ENCODE peak calls at places on chromosomes 5 and 9, in five cellular contexts. E, O, U, B and V are unnamed samples.

GRCh38 chr5:78547731-78548189 is 100.8 kb downstream of the LHFPL2 start:
- DNase-seq in B (no peak), E (peak; percentile 93), O (no peak), U (no peak), V (peak; percentile 97)

GRCh38 chr5:90381213-90381929 is 28.2 kb downstream of the CETN3 start:
- DNase-seq in B (no peak), U (no peak), O (no peak), E (no peak), V (no peak)

GRCh38 chr5:154543380-154543779 is 65.4 kb upstream of the HAND1 start:
- DNase-seq in O (no peak), B (no peak), U (no peak), E (no peak), V (peak; percentile 8)

GRCh38 chr5:51832934-51833470 is 449.8 kb downstream of the ISL1 start:
- DNase-seq in U (no peak), E (no peak), O (no peak), B (no peak), V (no peak)

GRCh38 chr9:22049411-22049810 is 40.3 kb upstream of the CDKN2B start:
- DNase-seq in B (no peak), E (no peak), U (no peak), O (no peak), V (peak; percentile 59)

GRCh38 chr9:127903557-127904475 is 4.4 kb upstream of the ST6GALNAC6 start:
- DNase-seq in U (no peak), B (no peak), O (peak; percentile 68), E (peak; percentile 90), V (no peak)

GRCh38 chr5:61603211-61603908 is 271.3 kb downstream of the ZSWIM6 start:
- DNase-seq in U (no peak), O (no peak), E (no peak), B (peak; percentile 44), V (peak; percentile 40)

GRCh38 chr5:138711816-138712215 is 41.4 kb upstream of the CTNNA1 start:
- DNase-seq in B (no peak), U (no peak), O (no peak), E (no peak), V (no peak)

GRCh38 chr5:124461857-124462423 is 284.5 kb downstream of the ZNF608 start:
- DNase-seq in O (no peak), E (no peak), B (no peak), U (no peak), V (no peak)

GRCh38 chr9:89453452-89453851 is 44.5 kb downstream of the SEMA4D start:
- DNase-seq in E (no peak), B (no peak), U (no peak), O (no peak), V (no peak)

GRCh38 chr5:34587355-34588241 is 68.5 kb upstream of the RAI14 start:
- DNase-seq in O (no peak), E (no peak), U (no peak), B (peak; percentile 60), V (peak; percentile 57)

GRCh38 chr9:115597330-115597729 is 479.4 kb upstream of the TNC start:
- DNase-seq in U (no peak), O (no peak), B (no peak), E (no peak), V (no peak)

GRCh38 chr9:4750021-4750673 is 9.1 kb upstream of the AK3 start:
- DNase-seq in O (no peak), E (no peak), B (no peak), U (peak; percentile 11), V (peak; percentile 43)

GRCh38 chr5:1497795-1498622 is 25.8 kb downstream of the LPCAT1 start:
- DNase-seq in O (no peak), E (no peak), U (no peak), B (no peak), V (no peak)

GRCh38 chr9:87305123-87305522 is 192.5 kb upstream of the DAPK1 start:
- DNase-seq in B (no peak), O (no peak), E (no peak), U (no peak), V (no peak)

DNA sequence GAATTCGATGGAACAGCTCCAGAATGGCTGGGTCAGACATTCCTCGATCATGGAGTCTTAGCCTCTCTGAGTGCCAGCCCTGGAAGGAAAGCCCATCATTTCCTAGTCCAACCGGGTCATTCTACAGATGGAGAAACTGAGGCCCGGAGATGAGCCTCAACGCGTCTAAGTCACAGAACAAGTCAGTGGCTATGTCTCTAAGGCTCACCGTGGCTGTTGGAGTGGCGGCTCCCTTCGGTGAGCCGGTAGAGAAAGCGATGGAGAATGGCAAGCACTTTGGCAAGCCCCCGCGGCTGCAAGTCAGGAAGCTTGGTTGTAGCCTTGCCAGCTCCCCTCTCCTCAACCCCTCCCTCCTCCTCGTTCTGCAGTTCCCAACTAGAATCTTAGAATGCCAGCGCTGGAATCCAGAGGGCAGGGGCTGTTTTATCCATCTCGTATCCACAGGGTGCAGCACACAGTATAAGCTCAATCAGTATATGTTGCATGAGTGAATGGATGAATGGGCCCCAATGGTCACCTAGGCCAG is 428 bp upstream of the ARSI start:
- DNase-seq in O (no peak), B (no peak), U (no peak), E (no peak), V (peak; percentile 81)
- H3K4me3 ChIP-seq in O (peak overlapping the region; percentile 40), B (peak overlapping the region; percentile 58), U (peak overlapping the region; percentile 60), E (peak overlapping the region; percentile 47), V (peak overlapping the region; percentile 53)

GRCh38 chr5:76571595-76571994 is 51.6 kb downstream of the F2RL2 start:
- DNase-seq in U (no peak), E (no peak), O (no peak), B (no peak), V (no peak)
- TF ChIP-seq CTCF in U (no peak), E (no peak), O (no peak), B (no peak), V (no peak)

DNA sequence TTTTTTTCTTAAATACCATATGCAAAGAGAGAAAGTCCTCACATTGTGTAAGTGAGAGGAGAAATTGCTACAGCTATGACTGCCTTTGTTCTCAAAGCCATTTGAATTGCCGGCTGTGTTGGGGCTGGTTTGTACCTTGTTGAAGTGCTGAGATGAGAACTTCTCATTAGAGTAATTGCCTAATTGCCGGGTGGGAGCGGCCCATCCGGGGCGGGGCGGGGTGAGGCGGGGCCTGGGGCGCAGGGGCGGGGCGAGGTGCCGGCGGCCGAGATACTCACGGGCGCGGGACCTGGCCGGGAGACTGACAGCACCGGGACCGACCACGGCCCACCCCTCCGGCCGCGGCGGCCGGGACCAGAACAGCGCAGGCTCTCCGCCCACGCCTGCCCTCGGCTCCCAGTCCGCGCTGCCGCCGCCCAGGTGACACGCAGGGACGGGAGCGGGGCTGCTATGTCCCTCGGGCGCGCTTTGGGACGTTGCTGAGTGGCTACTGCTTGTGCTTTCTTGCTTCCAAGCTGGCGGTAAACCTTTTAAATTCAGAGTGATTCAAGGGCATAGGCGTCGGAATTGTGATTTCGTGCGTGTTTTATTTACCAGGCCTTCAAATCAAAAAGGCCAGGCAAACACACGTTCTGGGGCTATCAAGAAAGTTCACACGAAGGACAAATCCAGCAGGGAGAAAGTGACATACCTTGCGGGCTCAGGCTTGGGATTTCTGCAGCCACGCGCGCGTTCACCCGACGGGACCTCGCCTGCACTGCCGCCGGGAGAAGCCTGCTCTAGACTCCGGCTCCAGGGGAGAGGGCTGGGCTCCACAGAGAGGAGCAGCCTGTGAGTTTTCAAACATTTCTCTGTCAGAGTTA is 269.1 kb downstream of the FANCC start:
- DNase-seq in B (no peak), U (no peak), E (no peak), O (peak; percentile 85), V (peak; percentile 29)
- H3K4me3 ChIP-seq in B (peak overlapping the region; percentile 57), U (peak overlapping the region; percentile 67), E (peak overlapping the region; percentile 59), O (peak overlapping the region; percentile 50), V (peak overlapping the region; percentile 51)

GRCh38 chr5:172529896-172530295 is 75.6 kb upstream of the SH3PXD2B start:
- DNase-seq in U (no peak), E (peak; percentile 10), O (no peak), B (no peak), V (no peak)
- TF ChIP-seq CTCF in U (no peak), E (no peak), O (no peak), B (no peak), V (no peak)